ENCODE peak calls at places on chromosomes 4 and X, in six cellular contexts. One of them, this sample, is unnamed. For H3K9me3, the result is how much of the 10 kb centered on the place peaks cover.

GRCh38 chr4:116073051-116073450 is 959.6 kb upstream of the NDST4 start:
- DNase-seq in mucosa of descending colon: no peak
- DNase-seq in heart left ventricle: no peak
- DNase-seq in CD4-positive, CD25-positive, alpha-beta regulatory T cell: no peak
- DNase-seq in cardiac muscle cell: no peak
- DNase-seq in naive thymus-derived CD4-positive, alpha-beta T cell: no peak
- DNase-seq in this sample: no peak

GRCh38 chr4:171985129-171985528 is 171.9 kb downstream of the GALNTL6 start:
- DNase-seq in mucosa of descending colon: no peak
- DNase-seq in heart left ventricle: no peak
- DNase-seq in CD4-positive, CD25-positive, alpha-beta regulatory T cell: no peak
- DNase-seq in cardiac muscle cell: no peak
- DNase-seq in naive thymus-derived CD4-positive, alpha-beta T cell: no peak
- DNase-seq in this sample: no peak

GRCh38 chr4:10691651-10692050 is 7.1 kb upstream of the CLNK start:
- DNase-seq in mucosa of descending colon: no peak
- DNase-seq in heart left ventricle: no peak
- DNase-seq in CD4-positive, CD25-positive, alpha-beta regulatory T cell: no peak
- DNase-seq in cardiac muscle cell: no peak
- DNase-seq in naive thymus-derived CD4-positive, alpha-beta T cell: no peak
- DNase-seq in this sample: no peak

GRCh38 chrX:43679778-43680177 is 23.7 kb downstream of the MAOA start:
- DNase-seq in mucosa of descending colon: no peak
- DNase-seq in heart left ventricle: no peak
- DNase-seq in CD4-positive, CD25-positive, alpha-beta regulatory T cell: no peak
- DNase-seq in cardiac muscle cell: peak
- DNase-seq in naive thymus-derived CD4-positive, alpha-beta T cell: no peak
- DNase-seq in this sample: no peak

GRCh38 chr4:94363136-94363655 is 20.6 kb upstream of the HPGDS start:
- DNase-seq in mucosa of descending colon: no peak
- DNase-seq in heart left ventricle: no peak
- DNase-seq in CD4-positive, CD25-positive, alpha-beta regulatory T cell: no peak
- DNase-seq in cardiac muscle cell: peak
- DNase-seq in naive thymus-derived CD4-positive, alpha-beta T cell: no peak
- DNase-seq in this sample: no peak

GRCh38 chrX:134602410-134602809 is 55.9 kb downstream of the PLAC1 start:
- DNase-seq in mucosa of descending colon: no peak
- DNase-seq in heart left ventricle: no peak
- DNase-seq in CD4-positive, CD25-positive, alpha-beta regulatory T cell: no peak
- DNase-seq in cardiac muscle cell: no peak
- DNase-seq in naive thymus-derived CD4-positive, alpha-beta T cell: no peak
- DNase-seq in this sample: no peak

GRCh38 chr4:134906404-134907023 is 704.9 kb upstream of the PABPC4L start:
- DNase-seq in mucosa of descending colon: no peak
- DNase-seq in heart left ventricle: no peak
- DNase-seq in CD4-positive, CD25-positive, alpha-beta regulatory T cell: no peak
- DNase-seq in cardiac muscle cell: peak
- DNase-seq in naive thymus-derived CD4-positive, alpha-beta T cell: no peak
- DNase-seq in this sample: no peak

GRCh38 chr4:16187455-16187854 is 38.8 kb downstream of the TAPT1 start:
- DNase-seq in mucosa of descending colon: no peak
- DNase-seq in heart left ventricle: no peak
- DNase-seq in CD4-positive, CD25-positive, alpha-beta regulatory T cell: no peak
- DNase-seq in cardiac muscle cell: no peak
- DNase-seq in naive thymus-derived CD4-positive, alpha-beta T cell: no peak
- DNase-seq in this sample: no peak

GRCh38 chr4:127015616-127016015 is 617.1 kb upstream of the INTU start:
- DNase-seq in mucosa of descending colon: no peak
- DNase-seq in heart left ventricle: no peak
- DNase-seq in CD4-positive, CD25-positive, alpha-beta regulatory T cell: no peak
- DNase-seq in cardiac muscle cell: no peak
- DNase-seq in naive thymus-derived CD4-positive, alpha-beta T cell: no peak
- DNase-seq in this sample: no peak

DNA sequence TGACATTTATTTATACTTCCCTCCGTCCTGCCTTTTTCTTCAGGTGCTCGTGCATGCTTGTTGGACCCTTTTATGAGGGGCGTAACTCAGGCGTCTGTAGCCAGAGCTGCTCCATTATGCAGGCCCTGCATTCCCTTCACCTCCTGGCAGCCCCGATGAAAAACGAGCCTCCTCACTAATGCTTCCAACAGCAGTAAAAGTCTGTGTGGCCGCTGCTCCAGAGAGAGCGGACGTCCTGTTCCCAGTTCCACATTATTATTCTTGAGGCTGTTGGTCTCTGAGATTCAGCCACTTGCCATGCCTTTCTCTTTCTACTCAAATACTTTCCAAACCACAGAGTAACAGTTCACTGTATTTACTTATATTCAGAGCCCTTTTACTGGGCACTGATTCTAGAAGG is 101.2 kb downstream of the GATB start:
- DNase-seq in mucosa of descending colon: no peak
- DNase-seq in heart left ventricle: no peak
- DNase-seq in CD4-positive, CD25-positive, alpha-beta regulatory T cell: no peak
- DNase-seq in cardiac muscle cell: no peak
- DNase-seq in naive thymus-derived CD4-positive, alpha-beta T cell: no peak
- DNase-seq in this sample: no peak
- H3K4me3 ChIP-seq in mucosa of descending colon: no peak
- H3K4me3 ChIP-seq in heart left ventricle: no peak
- H3K4me3 ChIP-seq in CD4-positive, CD25-positive, alpha-beta regulatory T cell: no peak
- H3K4me3 ChIP-seq in cardiac muscle cell: no peak
- H3K4me3 ChIP-seq in naive thymus-derived CD4-positive, alpha-beta T cell: no peak
- H3K4me3 ChIP-seq in this sample: no peak

GRCh38 chrX:153728951-153729631 is 4.4 kb downstream of the ABCD1 start:
- DNase-seq in mucosa of descending colon: no peak
- DNase-seq in heart left ventricle: no peak
- DNase-seq in CD4-positive, CD25-positive, alpha-beta regulatory T cell: no peak
- DNase-seq in cardiac muscle cell: no peak
- DNase-seq in naive thymus-derived CD4-positive, alpha-beta T cell: no peak
- DNase-seq in this sample: no peak

GRCh38 chrX:153728095-153728494 is 3.4 kb downstream of the ABCD1 start:
- DNase-seq in mucosa of descending colon: no peak
- DNase-seq in heart left ventricle: no peak
- DNase-seq in CD4-positive, CD25-positive, alpha-beta regulatory T cell: no peak
- DNase-seq in cardiac muscle cell: no peak
- DNase-seq in naive thymus-derived CD4-positive, alpha-beta T cell: no peak
- DNase-seq in this sample: no peak

GRCh38 chrX:153726286-153727107 is 1.8 kb downstream of the ABCD1 start:
- DNase-seq in mucosa of descending colon: peak
- DNase-seq in heart left ventricle: peak
- DNase-seq in CD4-positive, CD25-positive, alpha-beta regulatory T cell: no peak
- DNase-seq in cardiac muscle cell: peak
- DNase-seq in naive thymus-derived CD4-positive, alpha-beta T cell: peak
- DNase-seq in this sample: peak

GRCh38 chrX:153725832-153726285 is 1.2 kb downstream of the ABCD1 start:
- DNase-seq in mucosa of descending colon: no peak
- DNase-seq in heart left ventricle: no peak
- DNase-seq in CD4-positive, CD25-positive, alpha-beta regulatory T cell: no peak
- DNase-seq in cardiac muscle cell: no peak
- DNase-seq in naive thymus-derived CD4-positive, alpha-beta T cell: no peak
- DNase-seq in this sample: no peak

GRCh38 chrX:153727108-153727931 is 2.7 kb downstream of the ABCD1 start:
- DNase-seq in mucosa of descending colon: peak
- DNase-seq in heart left ventricle: peak
- DNase-seq in CD4-positive, CD25-positive, alpha-beta regulatory T cell: no peak
- DNase-seq in cardiac muscle cell: peak
- DNase-seq in naive thymus-derived CD4-positive, alpha-beta T cell: no peak
- DNase-seq in this sample: no peak
- H3K9me3 ChIP-seq in mucosa of descending colon: under half
- H3K9me3 ChIP-seq in heart left ventricle: under half
- H3K9me3 ChIP-seq in CD4-positive, CD25-positive, alpha-beta regulatory T cell: under half
- H3K9me3 ChIP-seq in cardiac muscle cell: under half
- H3K9me3 ChIP-seq in naive thymus-derived CD4-positive, alpha-beta T cell: under half
- H3K9me3 ChIP-seq in this sample: under half

GRCh38 chrX:10615931-10616780 is 4.2 kb downstream of the MID1 start:
- DNase-seq in mucosa of descending colon: no peak
- DNase-seq in heart left ventricle: peak
- DNase-seq in CD4-positive, CD25-positive, alpha-beta regulatory T cell: no peak
- DNase-seq in cardiac muscle cell: peak
- DNase-seq in naive thymus-derived CD4-positive, alpha-beta T cell: no peak
- DNase-seq in this sample: no peak
- H3K4me3 ChIP-seq in mucosa of descending colon: no peak
- H3K4me3 ChIP-seq in heart left ventricle: peak
- H3K4me3 ChIP-seq in CD4-positive, CD25-positive, alpha-beta regulatory T cell: no peak
- H3K4me3 ChIP-seq in cardiac muscle cell: no peak
- H3K4me3 ChIP-seq in naive thymus-derived CD4-positive, alpha-beta T cell: no peak
- H3K4me3 ChIP-seq in this sample: no peak

GRCh38 chr4:140368686-140369085 is 4.8 kb upstream of the SCOC start:
- DNase-seq in mucosa of descending colon: no peak
- DNase-seq in heart left ventricle: no peak
- DNase-seq in CD4-positive, CD25-positive, alpha-beta regulatory T cell: no peak
- DNase-seq in cardiac muscle cell: no peak
- DNase-seq in naive thymus-derived CD4-positive, alpha-beta T cell: no peak
- DNase-seq in this sample: no peak
- H3K9me3 ChIP-seq in mucosa of descending colon: under half
- H3K9me3 ChIP-seq in heart left ventricle: under half
- H3K9me3 ChIP-seq in CD4-positive, CD25-positive, alpha-beta regulatory T cell: under half
- H3K9me3 ChIP-seq in cardiac muscle cell: under half
- H3K9me3 ChIP-seq in naive thymus-derived CD4-positive, alpha-beta T cell: under half
- H3K9me3 ChIP-seq in this sample: under half

DNA sequence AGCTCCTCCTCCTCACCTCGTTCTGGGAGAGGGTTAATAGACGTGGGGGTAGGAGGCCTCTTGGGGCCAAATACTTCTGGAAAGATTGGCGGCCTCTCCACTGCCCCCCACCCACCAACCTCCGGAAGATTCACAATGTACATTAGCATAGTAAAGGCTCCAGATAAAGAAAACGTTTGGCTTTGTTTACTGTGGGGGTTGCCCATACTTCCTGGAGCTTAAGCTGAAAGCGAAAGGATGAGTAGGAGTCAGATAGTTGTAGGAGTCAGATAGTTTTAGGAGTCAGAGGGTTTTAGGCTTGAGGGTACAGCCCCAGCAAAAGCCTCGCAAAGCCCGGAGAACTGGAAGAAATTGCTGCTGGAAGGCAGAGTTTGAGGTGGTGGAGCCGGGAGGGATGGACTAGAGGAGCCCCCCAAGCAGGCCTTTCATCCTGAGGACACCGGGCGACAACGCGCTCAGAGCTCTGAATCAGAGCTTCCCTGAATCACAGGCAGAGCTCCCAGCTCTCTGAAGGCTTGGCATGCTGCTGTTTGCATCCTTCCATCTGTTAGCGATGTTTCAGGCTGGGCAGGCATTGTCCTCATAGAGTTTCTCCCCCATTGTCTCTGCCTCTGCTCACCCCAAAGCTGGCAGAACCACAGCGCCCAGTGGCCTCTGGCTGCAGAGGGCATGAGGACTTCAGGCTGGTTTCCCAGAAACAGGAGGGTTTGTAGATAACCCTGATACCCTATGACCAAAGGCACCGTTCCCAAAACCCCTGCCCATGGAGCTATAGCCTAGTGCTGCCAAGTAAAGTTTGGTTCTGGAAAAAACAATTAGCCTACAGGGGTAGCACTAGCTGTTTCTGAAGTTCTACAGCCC is 280.7 kb downstream of the BCOR start:
- DNase-seq in mucosa of descending colon: no peak
- DNase-seq in heart left ventricle: no peak
- DNase-seq in CD4-positive, CD25-positive, alpha-beta regulatory T cell: no peak
- DNase-seq in cardiac muscle cell: peak
- DNase-seq in naive thymus-derived CD4-positive, alpha-beta T cell: no peak
- DNase-seq in this sample: no peak
- H3K4me3 ChIP-seq in mucosa of descending colon: no peak
- H3K4me3 ChIP-seq in heart left ventricle: no peak
- H3K4me3 ChIP-seq in CD4-positive, CD25-positive, alpha-beta regulatory T cell: no peak
- H3K4me3 ChIP-seq in cardiac muscle cell: no peak
- H3K4me3 ChIP-seq in naive thymus-derived CD4-positive, alpha-beta T cell: no peak
- H3K4me3 ChIP-seq in this sample: no peak

DNA sequence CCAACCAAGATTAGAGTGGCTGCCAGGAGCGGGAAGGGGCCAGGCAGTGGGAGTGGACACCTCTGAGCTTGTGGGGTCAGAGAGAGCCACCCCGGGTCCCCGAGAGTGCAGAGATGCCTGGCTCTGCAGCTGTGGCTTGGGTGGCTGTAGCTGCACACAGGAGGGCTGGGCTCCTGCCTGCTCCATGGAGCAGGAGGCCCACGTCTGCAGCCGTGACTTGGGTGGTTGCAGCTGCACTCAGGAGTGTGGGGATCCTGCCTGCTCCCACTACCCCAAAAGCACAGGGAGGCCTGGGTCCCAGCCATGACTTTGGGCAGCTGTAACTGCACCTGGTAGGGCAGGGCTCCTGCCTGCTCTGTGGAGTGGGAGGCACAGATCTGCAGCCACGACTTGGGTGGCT is 28.7 kb upstream of the DIPK2B start:
- DNase-seq in mucosa of descending colon: no peak
- DNase-seq in heart left ventricle: no peak
- DNase-seq in CD4-positive, CD25-positive, alpha-beta regulatory T cell: no peak
- DNase-seq in cardiac muscle cell: no peak
- DNase-seq in naive thymus-derived CD4-positive, alpha-beta T cell: no peak
- DNase-seq in this sample: no peak
- H3K9me3 ChIP-seq in mucosa of descending colon: under half
- H3K9me3 ChIP-seq in heart left ventricle: under half
- H3K9me3 ChIP-seq in CD4-positive, CD25-positive, alpha-beta regulatory T cell: under half
- H3K9me3 ChIP-seq in cardiac muscle cell: under half
- H3K9me3 ChIP-seq in naive thymus-derived CD4-positive, alpha-beta T cell: under half
- H3K9me3 ChIP-seq in this sample: under half

This sample was measured in left lung.